ENCODE peak calls at places on chromosomes 7 and 10, in four cellular contexts. One of them, this sample, is unnamed.
A peak's percentile ranks its signal among the peaks of the same experiment; 100 is the strongest.

GRCh38 chr7:12583181-12583580 is 12.7 kb downstream of the SCIN start:
- DNase-seq in GM12878: no peak
- DNase-seq in HepG2: no peak
- DNase-seq in K562: no peak
- DNase-seq in this sample: no peak

GRCh38 chr10:60423920-60424319 is 34.2 kb upstream of the ANK3 start:
- DNase-seq in K562: no peak
- DNase-seq in HepG2: no peak
- DNase-seq in GM12878: no peak
- DNase-seq in this sample: no peak

GRCh38 chr10:14532473-14533251 is 201.9 kb upstream of the FRMD4A start:
- DNase-seq in K562: no peak
- DNase-seq in GM12878: no peak
- DNase-seq in HepG2: peak; percentile 95
- DNase-seq in this sample: peak; percentile 60

GRCh38 chr7:81264116-81264515 is 345.3 kb upstream of the SEMA3C start:
- DNase-seq in GM12878: no peak
- DNase-seq in K562: no peak
- DNase-seq in HepG2: no peak
- DNase-seq in this sample: no peak

GRCh38 chr7:32154797-32155196 is 84.6 kb upstream of the PDE1C start:
- DNase-seq in HepG2: no peak
- DNase-seq in K562: no peak
- DNase-seq in GM12878: no peak
- DNase-seq in this sample: no peak

GRCh38 chr10:80373566-80373965 is 17.0 kb downstream of the DYDC2 start:
- DNase-seq in GM12878: no peak
- DNase-seq in HepG2: no peak
- DNase-seq in K562: no peak
- DNase-seq in this sample: no peak

GRCh38 chr10:6014241-6014761 is 37.0 kb upstream of the IL15RA start:
- DNase-seq in GM12878: peak; percentile 30
- DNase-seq in HepG2: peak; percentile 34
- DNase-seq in K562: peak; percentile 31
- DNase-seq in this sample: peak; percentile 55

GRCh38 chr10:122391875-122392274 is 17.4 kb downstream of the PLEKHA1 start:
- DNase-seq in K562: no peak
- DNase-seq in HepG2: no peak
- DNase-seq in GM12878: no peak
- DNase-seq in this sample: no peak

GRCh38 chr10:12337407-12337806 is 11.9 kb upstream of the CAMK1D start:
- DNase-seq in GM12878: no peak
- DNase-seq in HepG2: no peak
- DNase-seq in K562: no peak
- DNase-seq in this sample: no peak

GRCh38 chr7:125775319-125775718 is 845.7 kb upstream of the POT1 start:
- DNase-seq in GM12878: no peak
- DNase-seq in HepG2: no peak
- DNase-seq in K562: no peak
- DNase-seq in this sample: no peak

GRCh38 chr7:27225005-27225934 is 17.3 kb upstream of the EVX1 start:
- DNase-seq in K562: no peak
- DNase-seq in HepG2: no peak
- DNase-seq in GM12878: no peak
- DNase-seq in this sample: no peak

GRCh38 chr10:6667679-6668270 is 87.7 kb upstream of the PRKCQ start:
- DNase-seq in HepG2: peak; percentile 18
- DNase-seq in K562: peak; percentile 36
- DNase-seq in GM12878: no peak
- DNase-seq in this sample: peak; percentile 66

GRCh38 chr7:96337519-96337918 is 15.6 kb upstream of the SLC25A13 start:
- DNase-seq in GM12878: no peak
- DNase-seq in HepG2: no peak
- DNase-seq in K562: no peak
- DNase-seq in this sample: no peak

GRCh38 chr7:17937506-17938115 is 2.7 kb downstream of the SNX13 start:
- DNase-seq in GM12878: no peak
- DNase-seq in K562: no peak
- DNase-seq in HepG2: no peak
- DNase-seq in this sample: no peak

GRCh38 chr10:51000976-51001375 is 73.3 kb upstream of the PRKG1 start:
- DNase-seq in HepG2: no peak
- DNase-seq in K562: no peak
- DNase-seq in GM12878: no peak
- DNase-seq in this sample: no peak

GRCh38 chr10:125343118-125343752 is 182.9 kb upstream of the CTBP2 start:
- DNase-seq in HepG2: peak; percentile 7
- DNase-seq in GM12878: no peak
- DNase-seq in K562: no peak
- DNase-seq in this sample: peak; percentile 20

GRCh38 chr10:46268076-46268881 is 18.5 kb upstream of the ANTXRL start:
- DNase-seq in HepG2: no peak
- DNase-seq in GM12878: peak; percentile 25
- DNase-seq in K562: no peak
- DNase-seq in this sample: no peak
- H3K27ac ChIP-seq in HepG2: no peak overlapping the region
- H3K27ac ChIP-seq in GM12878: peak overlapping the region; percentile 73
- H3K27ac ChIP-seq in K562: no peak overlapping the region
- H3K27ac ChIP-seq in this sample: no peak overlapping the region

DNA sequence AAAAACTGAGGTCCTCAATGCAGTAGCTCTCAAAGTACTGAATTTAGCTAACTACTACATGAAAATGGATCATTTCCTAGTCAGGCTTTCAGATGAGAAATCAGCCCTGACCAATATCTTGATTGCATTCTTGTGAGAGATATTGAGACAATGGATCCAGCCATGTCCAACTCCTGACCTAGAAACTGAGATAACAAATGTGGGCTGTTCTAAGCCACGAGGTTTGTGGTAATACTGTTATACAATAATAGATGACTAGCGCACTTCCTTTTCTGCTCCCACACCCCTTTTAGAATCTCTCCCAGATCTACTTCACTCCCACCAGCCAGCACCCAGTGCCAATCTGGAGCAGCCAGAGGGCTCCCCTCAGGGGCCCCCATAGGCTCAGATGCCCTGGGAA is 209.3 kb upstream of the KMT2E start:
- DNase-seq in HepG2: no peak
- DNase-seq in GM12878: no peak
- DNase-seq in K562: no peak
- DNase-seq in this sample: no peak
- TF ChIP-seq ESRRA in HepG2: no peak
- TF ChIP-seq ESRRA in GM12878: no peak
- TF ChIP-seq ESRRA in K562: no peak
- TF ChIP-seq ESRRA in this sample: no peak

GRCh38 chr10:52379287-52379686 is 65.2 kb downstream of the DKK1 start:
- DNase-seq in K562: no peak
- DNase-seq in HepG2: no peak
- DNase-seq in GM12878: no peak
- DNase-seq in this sample: no peak

GRCh38 chr10:52387744-52388143 is 73.7 kb downstream of the DKK1 start:
- DNase-seq in GM12878: no peak
- DNase-seq in HepG2: no peak
- DNase-seq in K562: no peak
- DNase-seq in this sample: no peak

GRCh38 chr10:52378124-52378523 is 64.0 kb downstream of the DKK1 start:
- DNase-seq in GM12878: no peak
- DNase-seq in HepG2: peak; percentile 88
- DNase-seq in K562: no peak
- DNase-seq in this sample: no peak

DNA sequence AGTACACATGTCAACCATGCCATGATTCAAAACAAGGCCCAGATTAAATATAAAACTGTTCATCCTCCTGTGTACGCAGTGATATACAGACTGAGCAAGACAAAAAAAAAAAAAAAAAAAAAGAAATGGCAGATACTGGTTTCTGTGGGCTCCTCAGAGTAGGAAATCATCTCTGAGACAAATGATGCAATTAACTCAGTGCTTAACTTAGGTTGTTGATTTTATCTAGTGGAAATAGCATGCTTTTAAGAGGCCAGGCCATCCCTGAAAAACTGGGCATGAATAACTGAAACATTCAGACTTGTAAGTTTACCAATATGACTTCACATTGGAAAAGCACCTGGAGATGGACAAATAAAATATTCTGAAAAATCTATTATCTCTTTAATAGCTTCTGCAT is 69.0 kb downstream of the DKK1 start:
- DNase-seq in HepG2: no peak
- DNase-seq in K562: no peak
- DNase-seq in GM12878: no peak
- DNase-seq in this sample: no peak
- H3K27ac ChIP-seq in HepG2: no peak overlapping the region
- H3K27ac ChIP-seq in K562: no peak overlapping the region
- H3K27ac ChIP-seq in GM12878: no peak overlapping the region
- H3K27ac ChIP-seq in this sample: no peak overlapping the region

GRCh38 chr7:101088858-101089529 is 3.7 kb downstream of the TRIM56 start:
- DNase-seq in K562: no peak
- DNase-seq in GM12878: no peak
- DNase-seq in HepG2: no peak
- DNase-seq in this sample: no peak
- TF ChIP-seq ESRRA in K562: no peak
- TF ChIP-seq ESRRA in GM12878: no peak
- TF ChIP-seq ESRRA in HepG2: no peak
- TF ChIP-seq ESRRA in this sample: no peak

GRCh38 chr7:94008537-94008936 is 4.4 kb upstream of the BET1 start:
- DNase-seq in GM12878: no peak
- DNase-seq in K562: no peak
- DNase-seq in HepG2: no peak
- DNase-seq in this sample: no peak

GRCh38 chr7:94005753-94006152 is 1.6 kb upstream of the BET1 start:
- DNase-seq in GM12878: no peak
- DNase-seq in HepG2: no peak
- DNase-seq in K562: no peak
- DNase-seq in this sample: no peak

GRCh38 chr7:94001396-94001795 is 2.8 kb downstream of the BET1 start:
- DNase-seq in K562: no peak
- DNase-seq in GM12878: no peak
- DNase-seq in HepG2: no peak
- DNase-seq in this sample: no peak

GRCh38 chr7:94004024-94004945 is at the start of gene BET1:
- DNase-seq in K562: peak; percentile 95
- DNase-seq in HepG2: peak; percentile 95
- DNase-seq in GM12878: peak; percentile 82
- DNase-seq in this sample: peak; percentile 95

DNA sequence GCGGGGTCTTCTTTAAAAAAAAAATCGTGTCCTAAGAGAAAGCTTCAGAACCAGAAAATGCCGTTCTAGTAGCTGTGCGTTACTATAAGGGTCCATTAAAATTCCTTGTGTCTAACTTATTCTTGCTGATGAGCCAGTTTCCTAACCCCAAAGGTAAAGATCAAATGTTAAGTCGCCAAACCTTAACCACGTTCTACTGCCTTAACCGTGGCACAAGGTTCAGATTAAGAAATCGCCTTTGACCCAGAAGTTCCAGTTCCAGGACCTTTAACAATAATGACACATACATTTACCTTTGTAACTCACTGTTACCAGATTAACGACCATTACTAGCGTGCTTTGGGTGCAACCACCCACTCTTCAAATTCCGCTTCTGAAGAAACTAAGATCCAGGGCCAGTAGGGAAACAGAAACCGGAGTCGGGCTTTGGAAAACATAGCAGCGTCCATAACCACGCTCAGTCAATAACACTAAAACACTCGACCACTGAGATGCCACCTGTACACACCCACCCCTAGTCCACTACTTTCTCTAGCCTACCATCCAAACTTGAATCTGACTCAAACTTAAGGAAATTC is 620 bp downstream of the BET1 start:
- DNase-seq in GM12878: no peak
- DNase-seq in K562: peak; percentile 12
- DNase-seq in HepG2: peak; percentile 45
- DNase-seq in this sample: peak; percentile 46
- H3K27ac ChIP-seq in GM12878: peak overlapping the region; percentile 85
- H3K27ac ChIP-seq in K562: peak overlapping the region; percentile 82
- H3K27ac ChIP-seq in HepG2: peak overlapping the region; percentile 94
- H3K27ac ChIP-seq in this sample: peak overlapping the region; percentile 82

DNA sequence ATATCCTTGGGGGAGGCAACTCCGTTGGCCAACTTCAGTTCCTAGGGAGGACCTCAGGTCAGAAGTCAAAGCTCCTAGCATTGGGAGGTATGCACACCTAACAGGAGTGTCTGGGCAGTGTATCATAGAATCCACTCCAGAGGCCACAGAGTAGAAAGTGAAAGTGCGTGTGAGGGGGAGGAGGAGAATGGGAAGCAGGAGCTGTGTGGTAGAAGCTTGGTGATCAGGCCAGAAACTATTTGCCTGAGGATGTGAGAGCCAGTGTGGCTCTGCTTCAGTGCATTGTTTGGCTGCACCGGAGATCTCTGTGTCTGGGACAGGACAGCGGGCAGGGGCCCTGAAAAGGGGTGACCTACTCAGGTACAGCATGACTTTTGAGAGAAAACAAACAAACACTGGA is 557.4 kb upstream of the VSTM2A start:
- DNase-seq in GM12878: no peak
- DNase-seq in HepG2: no peak
- DNase-seq in K562: no peak
- DNase-seq in this sample: no peak
- TF ChIP-seq ESRRA in GM12878: no peak
- TF ChIP-seq ESRRA in HepG2: no peak
- TF ChIP-seq ESRRA in K562: no peak
- TF ChIP-seq ESRRA in this sample: no peak

DNA sequence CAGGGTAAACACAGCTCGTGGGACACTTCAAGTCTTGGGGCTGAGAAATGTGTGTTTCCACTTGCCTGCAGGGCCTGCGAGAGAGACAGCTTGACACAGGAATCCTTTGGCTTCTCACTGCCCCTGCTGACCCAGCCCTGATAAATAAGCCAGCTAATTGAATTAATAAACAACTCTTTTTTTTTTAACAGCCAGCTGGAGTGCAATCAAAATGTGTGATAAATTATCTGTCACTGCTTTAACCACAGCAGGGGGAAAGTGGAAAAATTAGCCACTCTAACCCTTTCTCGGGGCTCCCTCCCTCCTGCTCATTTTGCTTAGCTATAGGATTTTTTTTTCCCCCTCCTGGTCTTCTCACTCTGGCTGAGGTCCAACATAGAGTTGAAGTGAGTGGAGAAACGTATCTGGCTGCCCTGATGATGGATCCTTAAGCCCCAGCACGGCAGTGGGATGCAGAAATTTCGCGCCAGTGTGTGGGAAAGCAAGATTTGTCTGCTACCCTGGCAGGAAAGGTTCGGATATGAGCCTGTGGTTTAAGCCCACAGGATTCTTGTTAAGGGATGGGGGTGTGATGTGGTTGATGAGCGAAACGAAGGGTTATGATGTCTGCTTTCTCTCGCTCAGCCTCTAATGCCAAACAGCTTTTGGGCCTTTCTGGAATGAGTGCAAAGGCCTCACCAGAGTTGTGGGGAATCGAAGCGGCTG is 173.8 kb downstream of the TRIL start:
- DNase-seq in GM12878: no peak
- DNase-seq in K562: no peak
- DNase-seq in HepG2: no peak
- DNase-seq in this sample: no peak
- H3K27ac ChIP-seq in GM12878: no peak overlapping the region
- H3K27ac ChIP-seq in K562: no peak overlapping the region
- H3K27ac ChIP-seq in HepG2: no peak overlapping the region
- H3K27ac ChIP-seq in this sample: no peak overlapping the region